ENCODE peak calls at places on chromosomes 3 and 15, in ten cellular contexts. R, B, O, G, T, W, F, P, N and E are unnamed samples.
A peak's percentile ranks its signal among the peaks of the same experiment; 100 is the strongest.

GRCh38 chr3:140859592-140860336 is 81.9 kb upstream of the SLC25A36 start:
- DNase-seq in R (no peak), B (no peak), O (peak; percentile 36), G (no peak), T (no peak), W (no peak), F (no peak), P (peak; percentile 21), N (peak; percentile 6), E (no peak)

GRCh38 chr15:36678308-36678707 is 98.9 kb downstream of the CDIN1 start:
- DNase-seq in R (no peak), B (no peak), O (no peak), G (no peak), T (no peak), W (no peak), F (no peak), P (no peak), N (no peak), E (no peak)

GRCh38 chr3:82505079-82505756 is 743.8 kb upstream of the GBE1 start:
- DNase-seq in R (no peak), B (no peak), O (no peak), G (no peak), T (no peak), W (no peak), F (no peak), P (no peak), N (no peak), E (no peak)

GRCh38 chr15:60840703-60841411 is 361.9 kb upstream of the ICE2 start:
- DNase-seq in R (peak; percentile 37), B (no peak), O (no peak), G (no peak), T (no peak), W (no peak), F (no peak), P (peak; percentile 26), N (no peak), E (no peak)

GRCh38 chr3:158846803-158847465 is 45.1 kb downstream of the MFSD1 start:
- DNase-seq in R (no peak), B (no peak), O (no peak), G (no peak), T (no peak), W (no peak), F (no peak), P (no peak), N (peak; percentile 4), E (no peak)

GRCh38 chr3:121431717-121432517 is 113.9 kb downstream of the POLQ start:
- DNase-seq in R (peak; percentile 37), B (peak; percentile 66), O (peak; percentile 64), G (no peak), T (peak; percentile 57), W (no peak), F (no peak), P (no peak), N (peak; percentile 82), E (no peak)

GRCh38 chr3:52998781-52999509 is 46.9 kb downstream of the SFMBT1 start:
- DNase-seq in R (no peak), B (no peak), O (peak; percentile 11), G (peak; percentile 88), T (no peak), W (no peak), F (no peak), P (no peak), N (no peak), E (no peak)

GRCh38 chr3:158127250-158128219 is 17.6 kb downstream of the RSRC1 start:
- DNase-seq in R (no peak), B (peak; percentile 31), O (peak; percentile 77), G (no peak), T (no peak), W (no peak), F (no peak), P (no peak), N (no peak), E (no peak)

GRCh38 chr3:24311881-24312280 is 182.8 kb downstream of the THRB start:
- DNase-seq in R (no peak), B (no peak), O (peak; percentile 31), G (no peak), T (peak; percentile 4), W (no peak), F (no peak), P (no peak), N (no peak), E (no peak)

GRCh38 chr15:49989498-49989897 is 129.5 kb downstream of the ATP8B4 start:
- DNase-seq in R (no peak), B (no peak), O (no peak), G (no peak), T (no peak), W (no peak), F (peak; percentile 41), P (no peak), N (no peak), E (no peak)

GRCh38 chr15:63420333-63420741 is 38.7 kb upstream of the CA12 start:
- DNase-seq in R (no peak), B (peak; percentile 49), O (no peak), G (no peak), T (no peak), W (no peak), F (no peak), P (no peak), N (peak; percentile 50), E (no peak)

DNA sequence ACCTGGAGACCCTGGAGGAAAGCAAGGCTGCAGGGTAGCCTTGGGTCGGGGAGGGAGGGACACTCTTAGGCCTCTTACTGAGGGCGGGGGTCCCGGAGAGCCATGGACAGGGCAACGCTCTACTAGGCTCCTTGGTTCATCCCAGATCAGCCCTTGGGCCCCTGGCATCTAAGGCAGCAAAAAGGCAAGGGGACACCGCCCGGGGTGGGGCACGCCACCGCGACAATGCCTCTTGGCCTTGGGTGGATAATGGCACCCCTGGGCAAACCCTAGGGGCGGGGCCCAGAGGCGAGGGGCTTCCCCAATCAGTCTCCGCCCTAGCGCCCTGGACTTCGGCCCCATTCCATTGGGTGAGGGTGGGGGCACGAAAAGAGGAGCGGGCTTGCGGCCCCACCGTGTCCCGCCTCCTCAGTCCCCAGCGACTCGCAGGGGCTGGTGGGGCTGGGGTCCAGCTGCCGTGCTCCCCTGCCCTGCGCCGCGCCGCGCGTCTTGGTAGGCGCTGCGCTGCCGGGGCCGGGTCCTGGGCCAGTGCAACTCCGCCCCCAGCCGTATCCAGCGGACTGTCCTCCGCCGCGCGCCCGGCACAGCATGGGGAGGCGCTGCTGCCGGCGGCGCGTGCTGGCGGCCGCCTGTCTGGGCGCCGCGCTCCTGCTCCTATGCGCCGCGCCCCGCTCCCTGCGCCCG is at the start of gene CHST13:
- DNase-seq in R (no peak), B (peak; percentile 79), O (peak; percentile 29), G (no peak), T (peak; percentile 32), W (peak; percentile 46), F (no peak), P (peak; percentile 91), N (peak; percentile 49), E (no peak)
- H3K4me3 ChIP-seq in R (no peak within 1 kb of the TSS), B (peak within 1 kb of the TSS; percentile 60), O (peak within 1 kb of the TSS; percentile 16), G (peak within 1 kb of the TSS; percentile 24), T (no peak within 1 kb of the TSS), W (peak within 1 kb of the TSS; percentile 53), F (peak within 1 kb of the TSS; percentile 14), P (peak within 1 kb of the TSS; percentile 66), N (peak within 1 kb of the TSS; percentile 48), E (peak within 1 kb of the TSS; percentile 56)

GRCh38 chr3:192445768-192446644 is 281.3 kb downstream of the FGF12 start:
- DNase-seq in R (no peak), B (peak; percentile 58), O (no peak), G (no peak), T (no peak), W (no peak), F (no peak), P (peak; percentile 11), N (no peak), E (no peak)
- H3K4me3 ChIP-seq in R (no peak overlapping the region), B (no peak overlapping the region), O (no peak overlapping the region), G (no peak overlapping the region), T (no peak overlapping the region), W (no peak overlapping the region), F (no peak overlapping the region), P (no peak overlapping the region), N (no peak overlapping the region), E (no peak overlapping the region)

GRCh38 chr3:11154036-11154952 is at the start of gene HRH1:
- DNase-seq in R (no peak), B (peak; percentile 75), O (no peak), G (no peak), T (peak; percentile 6), W (no peak), F (no peak), P (peak; percentile 65), N (peak; percentile 28), E (no peak)

GRCh38 chr3:11157406-11157805 is 3.1 kb downstream of the HRH1 start:
- DNase-seq in R (no peak), B (no peak), O (no peak), G (no peak), T (no peak), W (no peak), F (no peak), P (no peak), N (no peak), E (no peak)

GRCh38 chr3:11155341-11156025 is 1.2 kb downstream of the HRH1 start:
- DNase-seq in R (no peak), B (peak; percentile 94), O (peak; percentile 85), G (peak; percentile 47), T (peak; percentile 57), W (peak; percentile 43), F (peak; percentile 79), P (peak; percentile 84), N (peak; percentile 87), E (no peak)

GRCh38 chr3:11154953-11155325 is 646 bp downstream of the HRH1 start:
- DNase-seq in R (no peak), B (peak; percentile 57), O (peak; percentile 49), G (no peak), T (no peak), W (no peak), F (no peak), P (peak; percentile 46), N (peak; percentile 37), E (no peak)

DNA sequence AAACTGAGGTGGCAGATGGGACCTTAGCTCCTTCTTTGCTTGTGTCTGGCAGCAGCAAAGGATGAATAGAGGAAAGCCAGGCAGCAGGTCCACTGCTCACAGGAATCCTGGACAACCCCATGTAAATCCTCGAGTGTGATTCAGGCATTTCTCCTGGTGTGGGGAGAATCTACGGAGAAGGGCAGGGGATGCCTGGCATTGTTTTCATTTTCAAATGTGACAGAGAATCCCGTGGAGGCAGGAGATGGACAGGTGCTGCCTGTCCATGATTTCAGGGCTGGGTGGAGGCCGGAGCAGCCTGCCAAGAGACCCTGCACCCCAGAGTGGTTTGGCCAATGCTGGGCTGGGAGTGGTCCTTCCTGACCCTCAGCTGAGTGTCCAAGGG is 1.7 kb downstream of the HRH1 start:
- DNase-seq in R (no peak), B (no peak), O (no peak), G (no peak), T (no peak), W (no peak), F (no peak), P (no peak), N (no peak), E (no peak)
- H3K4me3 ChIP-seq in R (no peak overlapping the region), B (peak overlapping the region; percentile 84), O (no peak overlapping the region), G (no peak overlapping the region), T (no peak overlapping the region), W (no peak overlapping the region), F (no peak overlapping the region), P (no peak overlapping the region), N (no peak overlapping the region), E (peak overlapping the region; percentile 57)

DNA sequence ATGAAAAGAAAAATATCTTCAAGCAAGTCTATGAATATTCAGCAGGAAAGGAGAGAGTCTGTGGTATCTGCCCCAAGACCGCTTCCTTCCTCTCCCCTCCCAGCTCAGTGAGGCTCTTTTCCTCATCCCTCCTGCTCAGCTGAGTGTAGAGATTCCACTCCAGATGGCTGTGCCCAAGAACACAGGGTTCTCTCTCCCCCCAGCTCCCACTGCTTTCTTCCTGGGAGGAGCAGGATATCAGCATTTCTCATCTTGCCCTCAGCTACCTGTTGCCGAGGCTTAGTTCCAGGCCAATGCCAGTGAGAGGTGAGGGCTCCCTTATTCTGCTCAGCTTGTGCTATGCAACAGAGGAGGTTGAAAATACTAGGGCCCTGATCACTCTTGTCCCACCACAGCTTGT is 211.9 kb downstream of the SV2B start:
- DNase-seq in R (peak; percentile 9), B (no peak), O (no peak), G (no peak), T (peak; percentile 47), W (no peak), F (no peak), P (no peak), N (no peak), E (no peak)
- H3K4me3 ChIP-seq in R (peak overlapping the region; percentile 17), B (no peak overlapping the region), O (no peak overlapping the region), G (no peak overlapping the region), T (no peak overlapping the region), W (no peak overlapping the region), F (no peak overlapping the region), P (no peak overlapping the region), N (no peak overlapping the region), E (no peak overlapping the region)